ENCODE peak calls at places on chromosomes 6 and 20, in five cellular contexts. A is HepG2, H is A549, Q is IMR-90, I is H1. L is an unnamed sample.

GRCh38 chr20:62134735-62135231 is 8.4 kb downstream of the PSMA7 start:
- DNase-seq in I (no peak), H (no peak), A (peak; percentile 88), Q (peak; percentile 35), L (no peak)

GRCh38 chr6:161212902-161213301 is 61.0 kb downstream of the AGPAT4 start:
- DNase-seq in I (no peak), H (no peak), Q (no peak), A (no peak), L (no peak)

GRCh38 chr6:166640342-166641043 is 13.4 kb upstream of the RPS6KA2 start:
- DNase-seq in H (no peak), I (no peak), Q (no peak), A (no peak), L (no peak)

GRCh38 chr6:29723666-29724588 is 693 bp downstream of the HLA-F start:
- DNase-seq in A (no peak), Q (no peak), I (no peak), H (no peak), L (peak; percentile 68)

GRCh38 chr20:62554898-62555641 is 79.3 kb upstream of the GATA5 start:
- DNase-seq in H (no peak), Q (no peak), A (no peak), I (no peak), L (no peak)

GRCh38 chr6:144334150-144334708 is 49.1 kb downstream of the UTRN start:
- DNase-seq in Q (no peak), A (no peak), H (no peak), I (no peak), L (no peak)

GRCh38 chr6:11366934-11367637 is 134.6 kb upstream of the NEDD9 start:
- DNase-seq in H (no peak), I (no peak), A (no peak), Q (no peak), L (no peak)

GRCh38 chr20:50188287-50188688 is 2.3 kb upstream of the CEBPB start:
- DNase-seq in Q (no peak), A (no peak), I (no peak), H (no peak), L (no peak)

GRCh38 chr20:687468-688203 is 12.0 kb upstream of the SCRT2 start:
- DNase-seq in I (no peak), H (no peak), Q (no peak), A (no peak), L (no peak)

GRCh38 chr6:52509281-52510212 is 67.3 kb downstream of the TRAM2 start:
- DNase-seq in Q (no peak), A (no peak), I (no peak), H (no peak), L (no peak)

GRCh38 chr20:11044561-11044960 is 370.8 kb upstream of the JAG1 start:
- DNase-seq in A (no peak), Q (no peak), I (no peak), H (no peak), L (no peak)

GRCh38 chr6:36333889-36334288 is 2.8 kb downstream of the BNIP5 start:
- DNase-seq in A (no peak), I (no peak), Q (no peak), H (no peak), L (no peak)

GRCh38 chr20:38859070-38859690 is 53.7 kb downstream of the PPP1R16B start:
- DNase-seq in A (no peak), H (no peak), Q (no peak), I (no peak), L (no peak)

GRCh38 chr6:30555428-30556005 is 772 bp downstream of the GNL1 start:
- DNase-seq in I (no peak), Q (peak; percentile 23), A (no peak), H (no peak), L (peak; percentile 61)

GRCh38 chr6:31871068-31871659 is 7.6 kb downstream of the SLC44A4 start:
- DNase-seq in I (no peak), Q (peak; percentile 38), A (no peak), H (no peak), L (no peak)

GRCh38 chr6:170139531-170139930 is 151.3 kb downstream of the DLL1 start:
- DNase-seq in Q (no peak), A (no peak), H (no peak), I (no peak), L (no peak)

GRCh38 chr6:4581468-4582420 is 194.5 kb upstream of the CDYL start:
- DNase-seq in H (no peak), A (no peak), I (no peak), Q (peak; percentile 95), L (no peak)

GRCh38 chr6:159951772-159952171 is 17.1 kb upstream of the IGF2R start:
- DNase-seq in A (no peak), H (no peak), Q (no peak), I (no peak), L (no peak)

GRCh38 chr6:32559747-32560146 is 29.7 kb upstream of the HLA-DRB5 start:
- DNase-seq in H (no peak), A (no peak), Q (no peak), I (no peak), L (no peak)

GRCh38 chr6:38739532-38739931 is 24.4 kb downstream of the DNAH8 start:
- DNase-seq in H (no peak), A (no peak), Q (no peak), I (no peak), L (no peak)

GRCh38 chr6:75268121-75268987 is 16.2 kb downstream of the TMEM30A start:
- DNase-seq in H (no peak), A (no peak), Q (peak; percentile 54), I (no peak), L (no peak)

GRCh38 chr20:32252189-32252588 is 25.3 kb upstream of the KIF3B start:
- DNase-seq in I (no peak), Q (no peak), A (no peak), H (no peak), L (no peak)

GRCh38 chr6:20870493-20870892 is 336.2 kb downstream of the CDKAL1 start:
- DNase-seq in Q (no peak), I (no peak), A (no peak), H (no peak), L (no peak)

GRCh38 chr6:126210398-126211075 is 129.4 kb upstream of the CENPW start:
- DNase-seq in H (no peak), I (no peak), Q (peak; percentile 10), A (no peak), L (no peak)

GRCh38 chr6:41098366-41098765 is 25.6 kb downstream of the NFYA start:
- DNase-seq in Q (no peak), A (no peak), H (no peak), I (no peak), L (no peak)

GRCh38 chr20:20603339-20603990 is 109.0 kb downstream of the RALGAPA2 start:
- DNase-seq in Q (no peak), H (no peak), I (no peak), A (no peak), L (no peak)

GRCh38 chr20:62824476-62825287 is 7.8 kb downstream of the COL9A3 start:
- DNase-seq in I (no peak), H (no peak), Q (no peak), A (peak; percentile 62), L (peak; percentile 73)

GRCh38 chr20:64140421-64140820 is 23.8 kb upstream of the MYT1 start:
- DNase-seq in A (no peak), I (no peak), H (no peak), Q (no peak), L (no peak)

GRCh38 chr6:74041420-74041819 is 345.4 kb downstream of the CD109 start:
- DNase-seq in A (no peak), Q (no peak), I (peak; percentile 5), H (no peak), L (peak; percentile 53)

GRCh38 chr6:40894962-40895799 is 143.8 kb downstream of the UNC5CL start:
- DNase-seq in I (peak; percentile 46), A (peak; percentile 43), Q (peak; percentile 54), H (peak; percentile 50), L (peak; percentile 82)

GRCh38 chr6:3482869-3483268 is 26.0 kb upstream of the SLC22A23 start:
- DNase-seq in Q (no peak), H (no peak), A (no peak), I (no peak), L (no peak)

GRCh38 chr20:145877-146276 is 3.5 kb downstream of the DEFB126 start:
- DNase-seq in H (no peak), A (no peak), I (no peak), Q (no peak), L (no peak)

GRCh38 chr6:35327349-35328027 is 14.9 kb upstream of the PPARD start:
- DNase-seq in H (peak; percentile 63), A (peak; percentile 71), I (no peak), Q (peak; percentile 55), L (peak; percentile 76)

GRCh38 chr20:1835531-1835930 is 59.7 kb upstream of the SIRPA start:
- DNase-seq in Q (no peak), H (no peak), A (no peak), I (no peak), L (no peak)

GRCh38 chr6:38813451-38813850 is 98.3 kb downstream of the DNAH8 start:
- DNase-seq in I (no peak), Q (no peak), H (no peak), A (no peak), L (no peak)

GRCh38 chr6:43846556-43846955 is 76.5 kb downstream of the VEGFA start:
- DNase-seq in Q (peak; percentile 74), I (no peak), H (no peak), A (no peak), L (no peak)

GRCh38 chr6:131548441-131548840 is 24.6 kb upstream of the ARG1 start:
- DNase-seq in Q (no peak), A (no peak), I (no peak), H (no peak), L (no peak)
- TF ChIP-seq USF2 in Q (no peak), A (no peak), I (no peak), H (no peak), L (no peak)

GRCh38 chr20:56200456-56200855 is 48.1 kb upstream of the MC3R start:
- DNase-seq in A (peak; percentile 10), H (no peak), Q (no peak), I (no peak), L (no peak)
- TF ChIP-seq CTCF in A (peak; percentile 50), H (no peak), Q (peak; percentile 4), I (peak; percentile 56), L (no peak)

GRCh38 chr6:90136176-90136575 is 160.5 kb downstream of the BACH2 start:
- DNase-seq in Q (peak; percentile 23), A (no peak), I (no peak), H (no peak), L (no peak)
- TF ChIP-seq USF2 in Q (no peak), A (no peak), I (no peak), H (no peak), L (no peak)

DNA sequence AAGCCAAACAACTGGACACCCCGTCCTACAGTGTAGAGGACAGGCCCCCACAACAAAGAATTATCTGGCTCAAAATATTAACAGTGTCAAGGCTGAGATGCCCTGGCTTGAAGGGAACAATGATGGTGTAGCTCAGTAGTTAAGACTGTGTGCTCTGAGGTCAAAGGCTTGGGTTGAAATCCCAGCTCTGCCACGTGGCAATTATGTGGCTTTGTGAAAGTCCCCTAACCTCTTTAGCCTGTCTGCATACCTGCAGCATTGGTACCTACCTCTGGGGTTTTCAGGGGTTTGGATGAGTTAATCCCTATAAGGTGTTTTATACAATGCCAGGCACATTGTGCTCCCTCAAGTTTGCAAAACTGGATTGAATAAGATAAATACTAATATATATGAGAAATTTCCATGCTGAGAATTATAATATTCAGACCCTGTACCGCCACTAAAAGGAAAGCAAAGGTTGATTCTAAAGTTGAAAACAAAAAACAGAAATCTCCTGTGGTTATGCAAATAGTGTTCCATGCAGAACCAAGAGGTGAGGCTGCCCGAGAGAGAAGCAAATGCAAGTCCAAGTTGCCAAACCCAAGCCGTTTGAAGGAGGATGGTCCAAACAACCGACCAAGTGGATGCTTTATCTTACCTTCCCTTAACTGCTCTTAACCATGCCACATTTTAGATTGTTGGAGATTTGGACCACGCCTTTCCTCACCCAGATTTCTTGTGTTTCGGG is 199.8 kb downstream of the NFATC2 start:
- DNase-seq in I (no peak), Q (no peak), A (no peak), H (no peak), L (no peak)
- TF ChIP-seq CTCF in I (no peak), Q (no peak), A (no peak), H (no peak), L (no peak)